ENCODE peak calls at places on chromosomes 7 and 10, in eight cellular contexts. M is mucosa of descending colon, O is heart left ventricle, B is lower lobe of right lung, W is astrocyte, L is fibroblast of lung, U is DND-41, X is WERI-Rb-1. Y is an unnamed sample. For H3K36me3, the result is how much of the 10 kb centered on the place peaks cover.

GRCh38 chr7:142855756-142856564 is 1.1 kb downstream of the EPHB6 start:
- DNase-seq in X (no peak), M (no peak), U (peak), W (no peak), B (peak), O (peak), L (peak), Y (no peak)

GRCh38 chr10:4280481-4281206 is 495.6 kb upstream of the KLF6 start:
- DNase-seq in L (peak), X (no peak), B (no peak), M (peak), U (no peak), O (no peak), W (peak), Y (no peak)

GRCh38 chr10:113409147-113409546 is 143.7 kb upstream of the HABP2 start:
- DNase-seq in O (no peak), L (no peak), M (no peak), X (no peak), W (no peak), B (no peak), U (no peak), Y (no peak)

GRCh38 chr10:43980313-43980712 is 331.6 kb upstream of the ZNF32 start:
- DNase-seq in M (no peak), U (no peak), B (no peak), O (no peak), L (no peak), X (no peak), W (no peak), Y (no peak)

GRCh38 chr7:142279616-142280015 is 21.8 kb upstream of the PRSS58 start:
- DNase-seq in U (no peak), X (no peak), B (no peak), L (no peak), M (no peak), W (no peak), O (no peak), Y (no peak)

GRCh38 chr10:130560079-130560478 is 423.9 kb downstream of the GLRX3 start:
- DNase-seq in W (no peak), U (no peak), L (no peak), X (no peak), O (no peak), M (no peak), B (no peak), Y (no peak)

GRCh38 chr10:43775379-43775778 is 126.7 kb upstream of the ZNF32 start:
- DNase-seq in W (no peak), M (no peak), U (no peak), B (no peak), X (peak), L (no peak), O (no peak), Y (no peak)

GRCh38 chr10:71233491-71233892 is 21.1 kb downstream of the UNC5B start:
- DNase-seq in B (no peak), O (no peak), M (peak), X (peak), L (no peak), W (no peak), U (no peak), Y (no peak)

GRCh38 chr10:67705921-67706320 is 9.9 kb upstream of the CTNNA3 start:
- DNase-seq in O (no peak), X (no peak), L (no peak), U (no peak), W (no peak), M (no peak), B (no peak), Y (no peak)

GRCh38 chr7:106178593-106179134 is 66.6 kb upstream of the SYPL1 start:
- DNase-seq in W (peak), X (no peak), B (no peak), M (no peak), U (no peak), O (no peak), L (peak), Y (no peak)

GRCh38 chr7:93569189-93569588 is 5.3 kb downstream of the CALCR start:
- DNase-seq in U (no peak), O (no peak), M (no peak), X (no peak), W (no peak), B (no peak), L (no peak), Y (no peak)

GRCh38 chr7:23333671-23334246 is 34.6 kb downstream of the MALSU1 start:
- DNase-seq in W (peak), X (no peak), O (no peak), U (no peak), M (no peak), B (no peak), L (peak), Y (peak)

GRCh38 chr7:1922870-1923236 is 252.8 kb downstream of the ELFN1 start:
- DNase-seq in B (no peak), L (peak), M (no peak), W (no peak), O (no peak), U (no peak), X (no peak), Y (no peak)

GRCh38 chr7:96235281-96235680 is 86.6 kb downstream of the SLC25A13 start:
- DNase-seq in L (no peak), W (no peak), M (no peak), U (no peak), O (no peak), B (no peak), X (no peak), Y (no peak)

GRCh38 chr7:3754488-3755365 is 453.7 kb downstream of the SDK1 start:
- DNase-seq in M (peak), U (peak), O (no peak), B (no peak), W (peak), X (no peak), L (peak), Y (no peak)

DNA sequence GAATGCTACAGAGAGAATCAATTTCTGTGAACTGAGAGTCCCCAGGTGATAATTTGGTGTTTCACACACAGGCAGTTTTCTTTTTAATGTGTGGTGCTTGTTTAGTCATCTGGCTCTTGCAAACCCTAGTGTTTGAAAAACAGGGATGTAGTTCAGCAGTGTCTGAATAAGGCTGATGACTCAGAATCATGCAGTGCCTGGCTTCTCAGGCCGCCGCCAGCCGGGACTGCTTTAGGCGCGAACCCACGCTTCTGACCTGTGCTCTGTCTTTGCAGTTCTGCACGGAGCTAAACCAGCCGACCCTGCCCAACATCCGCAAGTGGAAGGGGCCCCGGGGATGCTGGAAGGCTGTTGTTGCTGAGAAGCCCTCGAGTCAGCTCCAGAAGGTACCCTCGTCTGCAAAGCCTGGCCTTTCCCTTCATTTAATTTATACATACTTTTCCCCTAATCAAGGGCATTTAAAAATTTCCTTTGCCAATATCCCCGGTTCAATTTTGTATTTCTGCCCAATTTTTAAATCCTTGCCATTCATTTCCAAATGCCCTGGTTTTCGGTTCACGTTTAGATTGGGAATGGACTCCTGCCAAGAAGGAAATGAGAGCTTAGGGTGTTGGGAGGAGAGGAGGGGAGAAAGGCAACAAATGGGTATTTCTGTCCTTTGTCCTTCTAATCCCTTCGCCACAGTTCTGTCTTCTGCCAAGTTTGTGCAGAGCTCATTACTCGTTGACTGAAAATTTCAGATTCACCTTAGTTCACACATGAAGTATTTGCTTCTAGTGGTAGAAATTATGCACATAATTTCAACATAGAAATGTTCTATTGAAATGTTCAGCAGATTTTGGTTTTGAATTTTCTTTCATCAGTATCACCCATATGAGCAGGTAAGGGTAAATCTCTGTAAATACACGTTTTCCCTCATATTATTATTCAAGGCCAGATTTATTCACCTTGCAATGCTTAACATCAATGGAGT is 108.5 kb upstream of the ANLN start:
- DNase-seq in B (peak), X (no peak), L (peak), M (peak), W (peak), O (peak), U (no peak), Y (no peak)
- H3K4me3 ChIP-seq in B (no peak), X (no peak), L (peak), M (no peak), W (peak), O (no peak), U (no peak), Y (no peak)

GRCh38 chr10:73771722-73772279 is 10.0 kb upstream of the CHCHD1 start:
- DNase-seq in W (no peak), B (peak), L (peak), O (peak), U (no peak), X (peak), M (peak), Y (no peak)
- H3K36me3 ChIP-seq in W (under half), B (half or more), L (under half), O (under half), U (half or more), X (half or more), M (under half), Y (under half)

DNA sequence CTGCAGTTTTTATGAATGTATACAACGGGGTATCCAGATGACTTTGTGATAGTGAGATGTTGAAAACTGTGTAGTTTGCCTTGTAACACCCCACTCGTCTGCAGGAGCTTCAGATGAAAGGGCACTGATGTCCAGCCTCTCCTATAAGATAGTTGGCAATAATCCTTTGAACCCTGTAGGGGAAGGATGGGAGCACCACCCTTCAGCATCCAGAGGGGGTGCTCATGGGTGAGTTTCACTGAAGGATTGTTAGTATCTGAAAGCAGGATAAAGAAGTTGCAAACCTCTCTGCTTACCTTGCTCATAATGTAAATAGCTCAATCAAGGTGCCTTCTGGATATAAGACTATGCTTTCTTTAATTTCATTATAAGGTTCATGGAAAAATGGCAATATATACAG is 201.5 kb downstream of the TMEM178B start:
- DNase-seq in U (no peak), B (no peak), X (no peak), M (no peak), O (no peak), L (no peak), W (no peak), Y (no peak)
- TF ChIP-seq CTCF in U (no peak), B (no peak), X (no peak), M (no peak), O (no peak), L (no peak), W (no peak), Y (no peak)

DNA sequence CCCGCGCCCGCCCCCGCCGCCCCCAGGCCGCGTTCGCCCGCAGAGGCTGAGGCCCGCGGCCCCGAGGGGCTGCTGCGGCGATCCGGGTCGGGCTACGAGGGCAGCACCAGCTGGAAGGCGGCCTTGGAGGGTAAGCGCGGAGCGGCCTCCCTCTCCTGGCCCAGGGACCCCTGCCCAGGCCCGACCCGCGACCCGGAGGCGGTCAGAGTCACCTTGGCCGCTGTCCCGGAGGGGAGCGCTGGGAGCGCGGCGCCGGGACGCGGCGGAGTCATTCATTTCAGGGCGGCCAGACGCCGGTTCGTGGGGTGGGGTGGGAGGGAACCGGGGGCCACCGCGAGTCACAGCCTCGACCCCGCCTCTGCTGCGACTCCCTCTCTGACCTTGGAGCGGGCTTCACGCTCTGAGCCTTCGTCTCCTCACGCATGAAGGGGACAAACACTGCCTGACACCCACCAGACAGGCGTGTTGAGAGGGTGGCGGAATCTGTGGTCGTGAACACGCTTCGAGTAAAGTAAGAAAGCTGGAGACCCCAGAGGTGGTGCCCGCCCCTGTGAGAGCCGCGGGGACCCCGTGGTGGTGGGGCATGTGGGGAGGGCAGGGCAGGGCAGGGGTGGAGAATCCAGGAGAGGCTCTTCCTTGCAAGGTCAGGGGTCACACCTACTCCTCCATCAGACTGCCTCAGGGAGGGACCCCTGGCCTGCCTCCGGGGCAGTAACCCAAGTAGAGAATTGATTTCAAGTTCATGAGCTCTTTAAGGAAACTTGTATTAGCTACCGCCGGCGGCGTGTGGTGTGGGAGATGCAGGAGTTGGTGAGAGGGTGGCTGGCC is 717 bp downstream of the CLEC2L start:
- DNase-seq in O (no peak), L (no peak), U (no peak), X (no peak), B (no peak), M (no peak), W (no peak), Y (no peak)
- H3K4me3 ChIP-seq in O (no peak), L (no peak), U (no peak), X (no peak), B (no peak), M (no peak), W (no peak), Y (no peak)

GRCh38 chr7:90244565-90244908 is 437 bp upstream of the CFAP69 start:
- DNase-seq in M (no peak), B (no peak), L (no peak), O (no peak), X (no peak), W (no peak), U (no peak), Y (no peak)

GRCh38 chr7:90244909-90245841 is at the start of gene CFAP69:
- DNase-seq in M (peak), O (peak), W (peak), U (no peak), B (peak), X (peak), L (peak), Y (peak)

GRCh38 chr7:90248706-90249105 is 3.7 kb downstream of the CFAP69 start:
- DNase-seq in X (no peak), M (no peak), O (no peak), L (no peak), U (no peak), B (no peak), W (no peak), Y (no peak)

GRCh38 chr7:90242369-90243168 is 2.4 kb upstream of the CFAP69 start:
- DNase-seq in O (no peak), X (no peak), W (no peak), B (no peak), M (peak), L (no peak), U (no peak), Y (no peak)

GRCh38 chr7:90246184-90246583 is 1.2 kb downstream of the CFAP69 start:
- DNase-seq in O (no peak), X (no peak), W (peak), U (no peak), M (no peak), B (no peak), L (peak), Y (no peak)
- H3K36me3 ChIP-seq in O (under half), X (under half), W (under half), U (under half), M (under half), B (under half), L (under half), Y (under half)

DNA sequence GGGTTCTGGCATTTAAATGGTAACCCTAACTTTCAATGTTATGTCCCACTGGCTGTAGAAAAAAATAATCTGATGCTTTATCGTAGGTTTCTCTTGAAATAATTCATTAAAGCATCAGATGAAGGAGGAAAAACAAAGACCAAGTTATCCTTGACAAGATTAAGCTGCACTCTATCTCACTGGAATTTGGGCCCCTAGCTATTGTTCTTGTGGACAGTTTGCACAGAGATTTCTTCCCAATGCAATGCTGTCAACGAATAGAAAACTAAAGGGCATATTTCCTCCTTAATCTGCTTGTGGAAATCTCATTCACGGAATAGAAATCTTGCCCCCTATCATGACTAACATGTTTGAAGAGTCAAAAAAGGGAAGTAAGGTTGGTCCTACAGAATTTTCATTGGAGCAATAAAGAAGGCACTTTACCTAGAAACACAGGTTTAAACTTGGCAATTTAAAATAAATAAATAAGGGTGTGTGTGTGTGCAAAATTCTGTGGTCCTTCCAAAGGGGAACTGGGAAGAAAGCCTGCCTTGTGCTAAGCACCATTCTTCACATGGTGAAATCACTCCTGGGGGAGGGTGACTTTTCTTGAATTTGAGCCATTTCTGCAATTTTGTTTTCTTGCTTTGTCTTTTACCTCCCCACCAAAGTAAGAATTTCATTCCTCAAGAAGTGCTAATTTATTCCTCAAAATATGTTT is 242.8 kb downstream of the GLI3 start:
- DNase-seq in B (no peak), O (no peak), M (no peak), U (no peak), W (no peak), L (no peak), X (no peak), Y (no peak)
- TF ChIP-seq CTCF in B (no peak), O (no peak), M (no peak), U (no peak), W (no peak), L (no peak), X (no peak), Y (no peak)

DNA sequence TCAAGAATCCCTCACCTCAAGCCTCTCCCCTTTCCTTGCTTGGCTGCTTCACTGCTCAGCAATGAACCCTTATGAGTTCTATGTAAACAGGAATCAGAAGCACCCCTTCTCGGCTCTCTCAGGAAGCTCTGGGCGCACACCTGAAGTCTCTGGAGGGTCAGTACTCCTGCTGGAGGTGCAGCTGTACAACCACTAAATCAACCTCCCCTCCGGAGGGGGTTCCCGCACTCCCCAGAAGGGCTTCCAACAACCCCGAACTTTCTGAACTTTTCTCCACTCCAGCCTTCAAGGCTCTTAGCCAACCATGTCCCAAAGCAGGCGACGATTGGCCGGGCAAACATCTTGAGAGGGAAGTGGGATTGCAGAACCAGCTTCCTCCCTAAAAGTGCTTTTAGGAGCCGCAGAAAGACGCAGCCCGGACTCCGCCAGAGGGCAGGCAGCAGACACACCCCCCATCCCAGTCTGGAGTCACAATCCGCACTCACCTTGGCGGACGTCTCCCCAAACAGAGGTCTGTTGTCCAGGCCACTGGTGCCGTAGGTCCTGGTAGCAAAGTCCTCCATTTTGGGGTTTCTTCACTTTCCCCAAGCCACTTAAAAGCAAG is 489 bp downstream of the TMEM243 start:
- DNase-seq in B (peak), M (peak), U (peak), L (peak), X (no peak), O (peak), W (peak), Y (no peak)
- H3K4me3 ChIP-seq in B (peak), M (peak), U (peak), L (peak), X (peak), O (peak), W (peak), Y (peak)

Y was measured in BJ.